ENCODE peak calls at places on chromosomes 11 and 22, in six cellular contexts. Z is HAP-1; N is mesendoderm; V is lower lobe of right lung; D is BE2C; I is effector memory CD4-positive, alpha-beta T cell. B is an unnamed sample.
A peak's percentile ranks its signal among the peaks of the same experiment; 100 is the strongest.

GRCh38 chr11:35160902-35161585 is 22.1 kb downstream of the CD44 start:
- DNase-seq in Z (no peak), N (no peak), V (no peak), D (no peak), I (no peak), B (no peak)

GRCh38 chr11:132587716-132588115 is 944.6 kb downstream of the OPCML start:
- DNase-seq in Z (no peak), N (no peak), V (no peak), D (no peak), I (no peak), B (no peak)

GRCh38 chr22:39293766-39294368 is 25.6 kb downstream of the RPL3 start:
- DNase-seq in Z (no peak), N (no peak), V (no peak), D (no peak), I (no peak), B (no peak)

GRCh38 chr22:30301995-30302809 is 12.9 kb upstream of the CASTOR1 start:
- DNase-seq in Z (no peak), N (no peak), V (peak; percentile 79), D (no peak), I (no peak), B (no peak)

GRCh38 chr11:20249313-20249873 is 89.1 kb upstream of the DBX1 start:
- DNase-seq in Z (no peak), N (no peak), V (no peak), D (no peak), I (no peak), B (no peak)

GRCh38 chr11:18721576-18722292 is 4.3 kb downstream of the IGSF22 start:
- DNase-seq in Z (peak; percentile 58), N (peak; percentile 88), V (peak; percentile 55), D (peak; percentile 44), I (peak; percentile 26), B (peak; percentile 56)

GRCh38 chr11:64676253-64676615 is 46.8 kb downstream of the NRXN2 start:
- DNase-seq in Z (no peak), N (no peak), V (no peak), D (no peak), I (no peak), B (no peak)

GRCh38 chr22:47374273-47374771 is 611.9 kb downstream of the TBC1D22A start:
- DNase-seq in Z (no peak), N (no peak), V (peak; percentile 20), D (no peak), I (no peak), B (peak; percentile 26)

GRCh38 chr11:6992026-6992425 is 28.1 kb downstream of the ZNF214 start:
- DNase-seq in Z (no peak), N (no peak), V (no peak), D (no peak), I (no peak), B (no peak)

GRCh38 chr11:113477321-113477720 is 2.1 kb upstream of the DRD2 start:
- DNase-seq in Z (no peak), N (peak; percentile 44), V (no peak), D (peak; percentile 87), I (no peak), B (no peak)

GRCh38 chr11:62223095-62223494 is 14.6 kb downstream of the SCGB2A1 start:
- DNase-seq in Z (no peak), N (peak; percentile 17), V (no peak), D (no peak), I (no peak), B (no peak)

GRCh38 chr11:119371778-119372182 is 9.7 kb downstream of the USP2 start:
- DNase-seq in Z (no peak), N (no peak), V (no peak), D (peak; percentile 44), I (no peak), B (peak; percentile 2)

GRCh38 chr11:109486129-109486528 is 64.1 kb downstream of the C11orf87 start:
- DNase-seq in Z (no peak), N (no peak), V (no peak), D (no peak), I (no peak), B (no peak)

GRCh38 chr11:114086394-114086793 is 26.9 kb downstream of the ZBTB16 start:
- DNase-seq in Z (no peak), N (no peak), V (no peak), D (no peak), I (no peak), B (no peak)

GRCh38 chr11:101864098-101864497 is 50.7 kb upstream of the CEP126 start:
- DNase-seq in Z (no peak), N (no peak), V (no peak), D (no peak), I (no peak), B (no peak)
- H3K4me1 ChIP-seq in Z (no peaks in the 10 kb centered on the region), N (no peaks in the 10 kb centered on the region), V (no peaks in the 10 kb centered on the region), D (no peaks in the 10 kb centered on the region), I (no peaks in the 10 kb centered on the region), B (peaks cover 58% of the 10 kb centered on the region)

GRCh38 chr11:1847941-1848639 is 4.8 kb upstream of the LSP1 start:
- DNase-seq in Z (no peak), N (no peak), V (no peak), D (no peak), I (no peak), B (no peak)
- H3K4me1 ChIP-seq in Z (no peaks in the 10 kb centered on the region), N (no peaks in the 10 kb centered on the region), V (peaks cover 61% of the 10 kb centered on the region), D (no peaks in the 10 kb centered on the region), I (peaks cover 68% of the 10 kb centered on the region), B (peaks cover 8% of the 10 kb centered on the region)

DNA sequence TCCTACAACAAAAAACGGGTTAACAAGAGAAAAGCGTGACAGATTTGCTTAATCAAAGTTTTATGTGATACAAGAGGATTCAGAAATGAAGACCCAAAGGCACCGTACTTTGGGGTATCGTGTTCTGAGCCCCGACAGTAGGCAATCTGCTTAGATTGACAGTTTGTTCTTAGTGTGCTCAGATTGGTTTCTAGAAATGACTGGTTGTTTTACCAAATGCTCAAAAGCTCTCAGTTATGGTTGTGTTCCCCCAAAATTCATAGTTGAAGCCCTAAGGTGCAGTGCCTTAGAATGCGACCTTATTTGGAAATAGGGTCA is 102.7 kb downstream of the RASSF10 start:
- DNase-seq in Z (no peak), N (no peak), V (no peak), D (no peak), I (no peak), B (no peak)
- H3K4me1 ChIP-seq in Z (no peaks in the 10 kb centered on the region), N (peaks cover 14% of the 10 kb centered on the region), V (no peaks in the 10 kb centered on the region), D (peaks cover 2% of the 10 kb centered on the region), I (no peaks in the 10 kb centered on the region), B (peaks cover 5% of the 10 kb centered on the region)

GRCh38 chr11:69295079-69295994 is 1.4 kb downstream of the MYEOV start:
- DNase-seq in Z (no peak), N (no peak), V (peak; percentile 44), D (no peak), I (no peak), B (no peak)
- H3K4me1 ChIP-seq in Z (no peaks in the 10 kb centered on the region), N (no peaks in the 10 kb centered on the region), V (peaks cover 74% of the 10 kb centered on the region), D (peaks cover 22% of the 10 kb centered on the region), I (peaks cover 32% of the 10 kb centered on the region), B (peaks cover 40% of the 10 kb centered on the region)

GRCh38 chr22:46092646-46093410 is 57.5 kb upstream of the PPARA start:
- DNase-seq in Z (no peak), N (no peak), V (no peak), D (no peak), I (no peak), B (no peak)
- H3K4me1 ChIP-seq in Z (no peaks in the 10 kb centered on the region), N (no peaks in the 10 kb centered on the region), V (peaks cover 86% of the 10 kb centered on the region), D (peaks cover 73% of the 10 kb centered on the region), I (no peaks in the 10 kb centered on the region), B (no peaks in the 10 kb centered on the region)

GRCh38 chr22:23537421-23537820 is 42.7 kb downstream of the IGLL1 start:
- DNase-seq in Z (no peak), N (no peak), V (peak; percentile 20), D (no peak), I (no peak), B (no peak)
- H3K4me1 ChIP-seq in Z (peaks cover 25% of the 10 kb centered on the region), N (peaks cover 21% of the 10 kb centered on the region), V (peaks cover 21% of the 10 kb centered on the region), D (peaks cover 40% of the 10 kb centered on the region), I (no peaks in the 10 kb centered on the region), B (peaks cover 66% of the 10 kb centered on the region)